ENCODE peak calls at places on chromosomes 4 and X, in ten cellular contexts. V is activated CD4-positive, alpha-beta T cell treated with anti-CD3 and anti-CD28 coated beads for 48 hours; Z is ovary; S is WTC11; U is activated T-cell treated with anti-CD3 and anti-CD28 coated beads, Interleukin-2, amount 50 U/mL, for 48 hours; E is HS-5; F is hepatocyte; L is AG09309; K is COR-L47; C is activated naive CD4-positive, alpha-beta T cell treated with anti-CD3 and anti-CD28 coated beads for 36 hours. I is an unnamed sample.

GRCh38 chr4:118288097-118288496 is 64.7 kb downstream of the PRSS12 start:
- DNase-seq in Z (no peak), V (no peak), E (no peak), L (no peak), K (no peak), F (no peak), C (no peak), S (no peak), U (no peak), I (no peak)

GRCh38 chrX:17226736-17227135 is 148.3 kb upstream of the NHS start:
- DNase-seq in F (no peak), K (no peak), U (no peak), L (no peak), C (no peak), S (peak), V (no peak), E (no peak), Z (no peak), I (no peak)

GRCh38 chrX:2689773-2690666 is 1.1 kb upstream of the CD99 start:
- DNase-seq in L (no peak), S (peak), E (no peak), C (no peak), F (peak), V (no peak), Z (no peak), U (no peak), K (no peak), I (no peak)

GRCh38 chr4:48025005-48025404 is 8.4 kb downstream of the NIPAL1 start:
- DNase-seq in Z (no peak), E (no peak), V (no peak), S (no peak), K (no peak), U (no peak), F (peak), L (no peak), C (no peak), I (peak)

GRCh38 chrX:112691361-112691760 is 11.6 kb upstream of the LHFPL1 start:
- DNase-seq in C (no peak), S (no peak), K (no peak), U (no peak), Z (no peak), V (no peak), E (no peak), F (no peak), L (no peak), I (no peak)

GRCh38 chrX:120310861-120311631 is at the start of gene TMEM255A:
- DNase-seq in F (peak), E (no peak), L (no peak), K (peak), U (peak), S (peak), Z (peak), C (peak), V (peak), I (no peak)

GRCh38 chr4:173503330-173504180 is 26.5 kb downstream of the HAND2 start:
- DNase-seq in U (no peak), S (no peak), C (no peak), F (no peak), E (no peak), V (no peak), Z (no peak), K (no peak), L (no peak), I (no peak)

GRCh38 chrX:68868316-68868715 is 39.5 kb downstream of the EFNB1 start:
- DNase-seq in L (no peak), E (no peak), V (no peak), Z (no peak), S (no peak), U (no peak), K (no peak), C (no peak), F (no peak), I (no peak)

GRCh38 chrX:107451754-107452153 is 2.3 kb downstream of the FRMPD3 start:
- DNase-seq in U (no peak), E (no peak), Z (no peak), V (no peak), K (no peak), C (no peak), F (no peak), L (no peak), S (peak), I (no peak)

GRCh38 chr4:5569451-5569850 is 138.9 kb downstream of the EVC2 start:
- DNase-seq in F (no peak), S (no peak), U (no peak), E (no peak), Z (no peak), C (no peak), V (no peak), L (no peak), K (no peak), I (no peak)

GRCh38 chrX:40154853-40155616 is 57.3 kb upstream of the BCOR start:
- DNase-seq in V (no peak), L (no peak), U (peak), F (peak), Z (peak), E (no peak), S (peak), K (peak), C (peak), I (peak)

GRCh38 chr4:88696620-88697019 is 1.0 kb downstream of the NAP1L5 start:
- DNase-seq in C (no peak), K (no peak), Z (no peak), E (no peak), U (no peak), F (no peak), V (no peak), L (no peak), S (no peak), I (no peak)

GRCh38 chr4:166034965-166035364 is 161.9 kb downstream of the TLL1 start:
- DNase-seq in K (no peak), S (no peak), Z (no peak), V (no peak), C (no peak), E (no peak), U (no peak), F (no peak), L (no peak), I (no peak)

GRCh38 chr4:67721770-67722597 is 21.0 kb upstream of the UBA6 start:
- DNase-seq in F (no peak), Z (no peak), K (no peak), L (no peak), S (peak), V (no peak), U (no peak), E (peak), C (no peak), I (no peak)

GRCh38 chr4:64271601-64272081 is 137.6 kb downstream of the TECRL start:
- DNase-seq in S (peak), Z (no peak), E (no peak), V (no peak), C (no peak), K (no peak), F (no peak), U (no peak), L (no peak), I (peak)

GRCh38 chr4:14180983-14181601 is 553.6 kb upstream of the BOD1L1 start:
- DNase-seq in U (no peak), F (peak), K (peak), E (no peak), C (no peak), V (no peak), S (no peak), Z (no peak), L (no peak), I (no peak)

GRCh38 chr4:20544645-20545044 is 155.6 kb upstream of the PACRGL start:
- DNase-seq in C (no peak), V (no peak), U (no peak), K (peak), S (no peak), E (no peak), L (no peak), Z (no peak), F (peak), I (no peak)

GRCh38 chr4:53781614-53782467 is 190.6 kb upstream of the LNX1 start:
- DNase-seq in U (no peak), S (no peak), V (no peak), L (no peak), K (no peak), F (no peak), C (no peak), E (no peak), Z (no peak), I (no peak)

GRCh38 chrX:12494400-12495138 is 296.6 kb upstream of the PRPS2 start:
- DNase-seq in S (no peak), U (no peak), C (no peak), V (no peak), F (no peak), E (no peak), K (no peak), L (no peak), Z (no peak), I (no peak)

GRCh38 chrX:106917830-106918500 is 2.2 kb upstream of the CLDN2 start:
- DNase-seq in Z (no peak), V (peak), S (no peak), U (no peak), E (peak), F (no peak), L (no peak), C (peak), K (peak), I (peak)

I was measured in NCI-H2029.